ENCODE peak calls at places on chromosomes 2 and 18, in seven cellular contexts. H is H1, I is esophagus squamous epithelium, D is spleen, Q is breast epithelium, M is uterus, Y is suprapubic skin. O is an unnamed sample.

GRCh38 chr2:2331905-2332280 is 818 bp upstream of the MYT1L start:
- DNase-seq in H (peak; percentile 63), Y (no peak), I (no peak), D (no peak), Q (no peak), M (no peak), O (peak; percentile 30)

GRCh38 chr2:134721596-134721995 is 2.8 kb upstream of the TMEM163 start:
- DNase-seq in I (no peak), D (no peak), Q (no peak), Y (no peak), H (no peak), M (no peak), O (no peak)

GRCh38 chr2:148927010-148927409 is 52.0 kb downstream of the KIF5C start:
- DNase-seq in H (peak; percentile 50), D (peak; percentile 81), Q (no peak), Y (no peak), M (no peak), I (peak; percentile 4), O (no peak)

GRCh38 chr18:58230438-58231179 is 186.6 kb downstream of the NEDD4L start:
- DNase-seq in H (no peak), Y (no peak), D (no peak), Q (peak; percentile 82), I (no peak), M (no peak), O (no peak)

GRCh38 chr2:10385933-10386773 is 62.0 kb downstream of the ODC1 start:
- DNase-seq in I (no peak), H (no peak), Y (no peak), D (no peak), Q (no peak), M (no peak), O (no peak)

GRCh38 chr2:120503793-120504571 is 158.0 kb downstream of the INHBB start:
- DNase-seq in Q (no peak), H (no peak), Y (no peak), I (no peak), M (no peak), D (peak; percentile 66), O (no peak)

GRCh38 chr18:78979682-78980278 is at the start of gene SALL3:
- DNase-seq in M (no peak), I (no peak), Y (no peak), D (no peak), H (no peak), Q (no peak), O (peak; percentile 80)

GRCh38 chr2:196266351-196266750 is 95.0 kb upstream of the STK17B start:
- DNase-seq in Q (no peak), H (no peak), M (no peak), I (no peak), Y (no peak), D (no peak), O (no peak)

GRCh38 chr18:63320041-63320689 is 596 bp upstream of the BCL2 start:
- DNase-seq in D (peak; percentile 95), H (peak; percentile 63), M (peak; percentile 82), Q (peak; percentile 83), Y (peak; percentile 90), I (peak; percentile 49), O (peak; percentile 84)

GRCh38 chr2:238965371-238966273 is 117.7 kb downstream of the TWIST2 start:
- DNase-seq in I (no peak), Y (no peak), M (no peak), D (no peak), Q (no peak), H (no peak), O (no peak)

GRCh38 chr2:148122788-148123187 is 101.9 kb downstream of the MBD5 start:
- DNase-seq in I (no peak), H (no peak), M (no peak), Y (no peak), D (no peak), Q (no peak), O (no peak)

GRCh38 chr2:151638188-151638933 is 95.9 kb downstream of the NEB start:
- DNase-seq in I (no peak), H (no peak), Q (no peak), D (no peak), M (no peak), Y (no peak), O (no peak)

GRCh38 chr2:1781291-1782080 is 37.2 kb upstream of the PXDN start:
- DNase-seq in D (peak; percentile 61), H (no peak), I (no peak), M (no peak), Y (peak; percentile 30), Q (no peak), O (no peak)

GRCh38 chr2:197300139-197300538 is 10.4 kb downstream of the ANKRD44 start:
- DNase-seq in Y (no peak), M (no peak), H (no peak), I (no peak), D (no peak), Q (no peak), O (no peak)

GRCh38 chr2:24986397-24986796 is 14.6 kb upstream of the DNAJC27 start:
- DNase-seq in M (no peak), H (no peak), D (no peak), Y (no peak), Q (no peak), I (no peak), O (no peak)

DNA sequence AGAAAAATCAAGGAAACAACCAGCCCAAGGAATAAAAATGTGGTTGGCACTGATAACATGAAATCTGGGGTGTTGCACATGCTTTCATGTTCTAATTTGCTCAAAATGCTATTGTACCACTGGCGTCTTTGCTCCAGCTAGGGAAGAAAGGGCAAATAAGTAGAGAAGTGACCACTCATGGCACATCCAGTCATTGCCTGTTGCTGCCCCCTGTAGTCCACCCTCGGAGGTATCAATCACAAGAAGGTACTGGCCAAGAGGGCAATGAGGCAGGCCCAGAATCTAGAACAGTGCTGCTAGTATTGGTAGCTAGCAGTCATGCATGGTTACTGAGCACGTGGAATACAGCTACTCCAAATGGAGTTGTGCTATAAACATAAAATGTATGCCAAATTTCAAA is 213.4 kb downstream of the CDCA7 start:
- DNase-seq in Y (no peak), M (no peak), H (peak; percentile 72), D (no peak), I (no peak), Q (no peak), O (peak; percentile 78)
- TF ChIP-seq CTCF in Y (no peak), M (no peak), H (peak; percentile 59), D (no peak), I (no peak), Q (no peak), O (peak; percentile 70)

GRCh38 chr2:226835796-226836547 is at the start of gene RHBDD1:
- DNase-seq in D (peak; percentile 98), M (peak; percentile 93), H (peak; percentile 90), I (peak; percentile 72), Q (peak; percentile 86), Y (peak; percentile 96), O (peak; percentile 91)

GRCh38 chr2:226837787-226838603 is 2.1 kb downstream of the RHBDD1 start:
- DNase-seq in Q (no peak), M (no peak), D (no peak), Y (no peak), I (no peak), H (no peak), O (no peak)

GRCh38 chr2:226836548-226836885 is 663 bp downstream of the RHBDD1 start:
- DNase-seq in Y (no peak), Q (no peak), I (no peak), D (no peak), H (no peak), M (no peak), O (no peak)

GRCh38 chr2:226838758-226839555 is 3.1 kb downstream of the RHBDD1 start:
- DNase-seq in H (no peak), Y (no peak), D (no peak), I (no peak), M (no peak), Q (no peak), O (no peak)

GRCh38 chr2:226837334-226837733 is 1.5 kb downstream of the RHBDD1 start:
- DNase-seq in M (no peak), Q (no peak), H (no peak), I (no peak), Y (no peak), D (no peak), O (no peak)
- H3K27ac ChIP-seq in M (peak overlapping the region; percentile 99), Q (peak overlapping the region; percentile 20), H (no peak overlapping the region), I (no peak overlapping the region), Y (no peak overlapping the region), D (peak overlapping the region; percentile 99), O (no peak overlapping the region)

GRCh38 chr2:30232027-30232800 is 880 bp downstream of the LBH start:
- DNase-seq in Y (peak; percentile 79), I (no peak), D (peak; percentile 96), Q (peak; percentile 63), M (peak; percentile 75), H (peak; percentile 82), O (peak; percentile 66)

GRCh38 chr2:30229596-30229995 is 1.7 kb upstream of the LBH start:
- DNase-seq in Y (no peak), I (no peak), Q (no peak), M (no peak), D (no peak), H (no peak), O (no peak)

GRCh38 chr2:30230855-30231725 is at the start of gene LBH:
- DNase-seq in I (peak; percentile 37), H (peak; percentile 76), Q (peak; percentile 88), M (peak; percentile 96), D (peak; percentile 96), Y (peak; percentile 91), O (peak; percentile 90)

GRCh38 chr2:30231726-30232026 is 342 bp downstream of the LBH start:
- DNase-seq in M (no peak), Y (no peak), D (no peak), I (peak; percentile 32), H (peak; percentile 78), Q (no peak), O (no peak)

GRCh38 chr2:30230479-30230854 is 867 bp upstream of the LBH start:
- DNase-seq in M (peak; percentile 86), Q (no peak), Y (no peak), D (peak; percentile 87), H (peak; percentile 59), I (no peak), O (peak; percentile 68)
- TF ChIP-seq CTCF in M (no peak), Q (no peak), Y (no peak), D (no peak), H (no peak), I (no peak), O (peak; percentile 60)

GRCh38 chr2:217694296-217694695 is 308.5 kb downstream of the TNS1 start:
- DNase-seq in Y (no peak), M (no peak), I (no peak), H (no peak), Q (no peak), D (no peak), O (no peak)

GRCh38 chr2:217691920-217692666 is 310.7 kb downstream of the TNS1 start:
- DNase-seq in M (no peak), Y (peak; percentile 83), I (no peak), Q (peak; percentile 55), D (no peak), H (no peak), O (peak; percentile 11)

GRCh38 chr2:217689053-217689452 is 313.7 kb downstream of the TNS1 start:
- DNase-seq in Y (peak; percentile 13), M (no peak), H (no peak), Q (no peak), I (no peak), D (no peak), O (no peak)

GRCh38 chr2:217693363-217693762 is 309.4 kb downstream of the TNS1 start:
- DNase-seq in Y (peak; percentile 3), I (no peak), Q (no peak), H (no peak), M (no peak), D (no peak), O (no peak)

DNA sequence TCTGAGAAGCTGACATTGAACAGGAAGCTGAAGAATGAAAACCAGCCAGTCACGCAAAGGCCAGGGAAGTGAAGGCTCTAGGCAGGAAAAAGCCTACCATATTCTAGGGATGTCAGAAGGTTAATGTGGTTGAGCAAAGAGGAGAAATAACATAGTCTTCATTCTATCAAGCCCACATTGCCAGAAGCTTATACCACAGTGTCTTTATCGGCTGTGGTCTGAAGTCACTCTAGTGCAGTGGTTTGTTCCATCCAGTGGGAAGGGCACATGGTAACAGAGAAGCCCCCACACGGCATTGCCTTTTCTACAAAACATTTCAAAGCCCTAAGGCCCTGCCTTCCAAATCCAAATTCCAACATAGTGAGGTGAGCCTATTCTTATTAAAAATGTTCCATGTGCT is 311.3 kb downstream of the TNS1 start:
- DNase-seq in D (no peak), M (no peak), I (no peak), H (no peak), Q (peak; percentile 49), Y (peak; percentile 27), O (no peak)
- H3K27ac ChIP-seq in D (no peak overlapping the region), M (no peak overlapping the region), I (peak overlapping the region; percentile 57), H (no peak overlapping the region), Q (peak overlapping the region; percentile 22), Y (peak overlapping the region; percentile 73), O (no peak overlapping the region)

O was measured in WERI-Rb-1.